ENCODE peak calls at places on chromosomes 6 and 20, in ten cellular contexts. One of them, this sample, is unnamed.

GRCh38 chr6:157813757-157814455 is 9.1 kb upstream of the SNX9 start:
- DNase-seq in lower leg skin: no peak
- DNase-seq in GM23338: no peak
- DNase-seq in neural crest cell: no peak
- DNase-seq in NCI-H226: no peak
- DNase-seq in NCI-H146: no peak
- DNase-seq in D721Med: no peak
- DNase-seq in fibroblast of lung: peak
- DNase-seq in CD4-positive, alpha-beta T cell: no peak
- DNase-seq in progenitor cell of endocrine pancreas: no peak
- DNase-seq in this sample: no peak

GRCh38 chr20:57220187-57221165 is 46.0 kb downstream of the BMP7 start:
- DNase-seq in lower leg skin: no peak
- DNase-seq in GM23338: no peak
- DNase-seq in neural crest cell: no peak
- DNase-seq in NCI-H226: no peak
- DNase-seq in NCI-H146: no peak
- DNase-seq in D721Med: no peak
- DNase-seq in fibroblast of lung: no peak
- DNase-seq in CD4-positive, alpha-beta T cell: no peak
- DNase-seq in progenitor cell of endocrine pancreas: no peak
- DNase-seq in this sample: no peak

GRCh38 chr20:4973330-4974097 is 27.8 kb downstream of the SLC23A2 start:
- DNase-seq in lower leg skin: peak
- DNase-seq in GM23338: no peak
- DNase-seq in neural crest cell: no peak
- DNase-seq in NCI-H226: peak
- DNase-seq in NCI-H146: no peak
- DNase-seq in D721Med: no peak
- DNase-seq in fibroblast of lung: peak
- DNase-seq in CD4-positive, alpha-beta T cell: no peak
- DNase-seq in progenitor cell of endocrine pancreas: no peak
- DNase-seq in this sample: no peak

GRCh38 chr20:57183457-57184009 is 82.9 kb downstream of the BMP7 start:
- DNase-seq in lower leg skin: no peak
- DNase-seq in GM23338: no peak
- DNase-seq in neural crest cell: no peak
- DNase-seq in NCI-H226: no peak
- DNase-seq in NCI-H146: no peak
- DNase-seq in D721Med: no peak
- DNase-seq in fibroblast of lung: no peak
- DNase-seq in CD4-positive, alpha-beta T cell: no peak
- DNase-seq in progenitor cell of endocrine pancreas: no peak
- DNase-seq in this sample: no peak

GRCh38 chr20:62640870-62641748 is 1.2 kb upstream of the SLCO4A1 start:
- DNase-seq in lower leg skin: no peak
- DNase-seq in GM23338: no peak
- DNase-seq in neural crest cell: no peak
- DNase-seq in NCI-H226: no peak
- DNase-seq in NCI-H146: no peak
- DNase-seq in D721Med: no peak
- DNase-seq in fibroblast of lung: no peak
- DNase-seq in CD4-positive, alpha-beta T cell: no peak
- DNase-seq in progenitor cell of endocrine pancreas: no peak
- DNase-seq in this sample: no peak

GRCh38 chr6:109947001-109947400 is 31.1 kb upstream of the GPR6 start:
- DNase-seq in lower leg skin: no peak
- DNase-seq in GM23338: no peak
- DNase-seq in neural crest cell: no peak
- DNase-seq in NCI-H226: no peak
- DNase-seq in NCI-H146: no peak
- DNase-seq in D721Med: no peak
- DNase-seq in fibroblast of lung: no peak
- DNase-seq in CD4-positive, alpha-beta T cell: no peak
- DNase-seq in progenitor cell of endocrine pancreas: no peak
- DNase-seq in this sample: no peak

GRCh38 chr6:38501931-38502330 is 137.8 kb downstream of the BTBD9 start:
- DNase-seq in lower leg skin: no peak
- DNase-seq in GM23338: no peak
- DNase-seq in neural crest cell: no peak
- DNase-seq in NCI-H226: no peak
- DNase-seq in NCI-H146: peak
- DNase-seq in D721Med: no peak
- DNase-seq in fibroblast of lung: no peak
- DNase-seq in CD4-positive, alpha-beta T cell: no peak
- DNase-seq in progenitor cell of endocrine pancreas: no peak
- DNase-seq in this sample: no peak

GRCh38 chr6:117496383-117496990 is 14.0 kb downstream of the DCBLD1 start:
- DNase-seq in lower leg skin: no peak
- DNase-seq in GM23338: no peak
- DNase-seq in neural crest cell: no peak
- DNase-seq in NCI-H226: peak
- DNase-seq in NCI-H146: no peak
- DNase-seq in D721Med: no peak
- DNase-seq in fibroblast of lung: peak
- DNase-seq in CD4-positive, alpha-beta T cell: no peak
- DNase-seq in progenitor cell of endocrine pancreas: no peak
- DNase-seq in this sample: no peak

GRCh38 chr20:15359056-15359455 is 1021.6 kb upstream of the FLRT3 start:
- DNase-seq in lower leg skin: no peak
- DNase-seq in GM23338: no peak
- DNase-seq in neural crest cell: no peak
- DNase-seq in NCI-H226: no peak
- DNase-seq in NCI-H146: no peak
- DNase-seq in D721Med: no peak
- DNase-seq in fibroblast of lung: peak
- DNase-seq in CD4-positive, alpha-beta T cell: no peak
- DNase-seq in progenitor cell of endocrine pancreas: no peak
- DNase-seq in this sample: no peak

GRCh38 chr20:54078296-54078695 is 7.9 kb upstream of the BCAS1 start:
- DNase-seq in lower leg skin: no peak
- DNase-seq in GM23338: no peak
- DNase-seq in neural crest cell: no peak
- DNase-seq in NCI-H226: no peak
- DNase-seq in NCI-H146: no peak
- DNase-seq in D721Med: no peak
- DNase-seq in fibroblast of lung: no peak
- DNase-seq in CD4-positive, alpha-beta T cell: no peak
- DNase-seq in progenitor cell of endocrine pancreas: no peak
- DNase-seq in this sample: no peak

GRCh38 chr6:42451146-42451594 is 556 bp downstream of the TRERF1 start:
- DNase-seq in lower leg skin: no peak
- DNase-seq in GM23338: no peak
- DNase-seq in neural crest cell: no peak
- DNase-seq in NCI-H226: no peak
- DNase-seq in NCI-H146: no peak
- DNase-seq in D721Med: no peak
- DNase-seq in fibroblast of lung: no peak
- DNase-seq in CD4-positive, alpha-beta T cell: no peak
- DNase-seq in progenitor cell of endocrine pancreas: no peak
- DNase-seq in this sample: peak

GRCh38 chr6:158283304-158284005 is 28.8 kb upstream of the TULP4 start:
- DNase-seq in lower leg skin: peak
- DNase-seq in GM23338: peak
- DNase-seq in neural crest cell: no peak
- DNase-seq in NCI-H226: no peak
- DNase-seq in NCI-H146: no peak
- DNase-seq in D721Med: no peak
- DNase-seq in fibroblast of lung: peak
- DNase-seq in CD4-positive, alpha-beta T cell: no peak
- DNase-seq in progenitor cell of endocrine pancreas: no peak
- DNase-seq in this sample: no peak

GRCh38 chr6:133673056-133673455 is 215.9 kb upstream of the TCF21 start:
- DNase-seq in lower leg skin: no peak
- DNase-seq in GM23338: no peak
- DNase-seq in neural crest cell: no peak
- DNase-seq in NCI-H226: no peak
- DNase-seq in NCI-H146: no peak
- DNase-seq in D721Med: no peak
- DNase-seq in fibroblast of lung: no peak
- DNase-seq in CD4-positive, alpha-beta T cell: no peak
- DNase-seq in progenitor cell of endocrine pancreas: no peak
- DNase-seq in this sample: no peak